ENCODE peak calls at places on chromosomes 16 and 17, in ten cellular contexts. One of them, this sample, is unnamed.

GRCh38 chr17:72565006-72565405 is 444.2 kb downstream of the SOX9 start:
- DNase-seq in MCF 10A: no peak
- DNase-seq in DMS153: no peak
- DNase-seq in GM04504: no peak
- DNase-seq in amniotic stem cell: no peak
- DNase-seq in substantia nigra: no peak
- DNase-seq in AG09319: no peak
- DNase-seq in testis: no peak
- DNase-seq in left cardiac atrium: no peak
- DNase-seq in GM23338: no peak
- DNase-seq in this sample: no peak

GRCh38 chr16:89498839-89499238 is 8.5 kb upstream of the ANKRD11 start:
- DNase-seq in MCF 10A: no peak
- DNase-seq in DMS153: no peak
- DNase-seq in GM04504: peak
- DNase-seq in amniotic stem cell: no peak
- DNase-seq in substantia nigra: no peak
- DNase-seq in AG09319: no peak
- DNase-seq in testis: no peak
- DNase-seq in left cardiac atrium: no peak
- DNase-seq in GM23338: no peak
- DNase-seq in this sample: no peak

GRCh38 chr17:72962099-72962498 is 130.4 kb downstream of the SLC39A11 start:
- DNase-seq in MCF 10A: no peak
- DNase-seq in DMS153: no peak
- DNase-seq in GM04504: no peak
- DNase-seq in amniotic stem cell: no peak
- DNase-seq in substantia nigra: no peak
- DNase-seq in AG09319: no peak
- DNase-seq in testis: no peak
- DNase-seq in left cardiac atrium: no peak
- DNase-seq in GM23338: no peak
- DNase-seq in this sample: no peak

GRCh38 chr17:59914274-59914854 is 21.4 kb downstream of the RPS6KB1 start:
- DNase-seq in MCF 10A: peak
- DNase-seq in DMS153: no peak
- DNase-seq in GM04504: no peak
- DNase-seq in amniotic stem cell: peak
- DNase-seq in substantia nigra: no peak
- DNase-seq in AG09319: peak
- DNase-seq in testis: peak
- DNase-seq in left cardiac atrium: no peak
- DNase-seq in GM23338: peak
- DNase-seq in this sample: no peak

GRCh38 chr16:57591086-57591869 is 37.2 kb upstream of the ADGRG1 start:
- DNase-seq in MCF 10A: peak
- DNase-seq in DMS153: peak
- DNase-seq in GM04504: peak
- DNase-seq in amniotic stem cell: peak
- DNase-seq in substantia nigra: peak
- DNase-seq in AG09319: no peak
- DNase-seq in testis: peak
- DNase-seq in left cardiac atrium: peak
- DNase-seq in GM23338: peak
- DNase-seq in this sample: peak

GRCh38 chr17:11294826-11295225 is 53.8 kb downstream of the SHISA6 start:
- DNase-seq in MCF 10A: no peak
- DNase-seq in DMS153: no peak
- DNase-seq in GM04504: no peak
- DNase-seq in amniotic stem cell: no peak
- DNase-seq in substantia nigra: no peak
- DNase-seq in AG09319: no peak
- DNase-seq in testis: no peak
- DNase-seq in left cardiac atrium: no peak
- DNase-seq in GM23338: no peak
- DNase-seq in this sample: no peak

GRCh38 chr17:39937462-39937861 is 9.9 kb downstream of the LRRC3C start:
- DNase-seq in MCF 10A: no peak
- DNase-seq in DMS153: no peak
- DNase-seq in GM04504: no peak
- DNase-seq in amniotic stem cell: no peak
- DNase-seq in substantia nigra: no peak
- DNase-seq in AG09319: no peak
- DNase-seq in testis: no peak
- DNase-seq in left cardiac atrium: no peak
- DNase-seq in GM23338: no peak
- DNase-seq in this sample: no peak

GRCh38 chr17:35160354-35161201 is 13.0 kb downstream of the UNC45B start:
- DNase-seq in MCF 10A: no peak
- DNase-seq in DMS153: no peak
- DNase-seq in GM04504: no peak
- DNase-seq in amniotic stem cell: no peak
- DNase-seq in substantia nigra: no peak
- DNase-seq in AG09319: no peak
- DNase-seq in testis: no peak
- DNase-seq in left cardiac atrium: no peak
- DNase-seq in GM23338: no peak
- DNase-seq in this sample: no peak

GRCh38 chr17:31416503-31416923 is 25.0 kb downstream of the RAB11FIP4 start:
- DNase-seq in MCF 10A: no peak
- DNase-seq in DMS153: no peak
- DNase-seq in GM04504: no peak
- DNase-seq in amniotic stem cell: no peak
- DNase-seq in substantia nigra: peak
- DNase-seq in AG09319: no peak
- DNase-seq in testis: no peak
- DNase-seq in left cardiac atrium: peak
- DNase-seq in GM23338: no peak
- DNase-seq in this sample: no peak